ENCODE peak calls at places on chromosome 18, in eight cellular contexts. M, F, S, T, Y, A, V and L are unnamed samples.

GRCh38 chr18:35578481-35578880 is 3.1 kb upstream of the GALNT1 start:
- DNase-seq in M (no peak), F (no peak), S (no peak), T (no peak), V (no peak), A (no peak), Y (no peak), L (no peak)

GRCh38 chr18:58013241-58014211 is 30.5 kb upstream of the NEDD4L start:
- DNase-seq in S (no peak), A (no peak), V (no peak), M (no peak), T (peak), F (peak), Y (no peak), L (no peak)

GRCh38 chr18:77103181-77103875 is 29.3 kb downstream of the MBP start:
- DNase-seq in M (no peak), V (no peak), T (no peak), S (no peak), F (no peak), A (no peak), Y (no peak), L (no peak)

GRCh38 chr18:79519751-79520472 is 124.2 kb downstream of the NFATC1 start:
- DNase-seq in V (no peak), A (no peak), M (no peak), F (no peak), Y (no peak), T (peak), S (peak), L (peak)

GRCh38 chr18:38868757-38869156 is 1303.2 kb upstream of the CELF4 start:
- DNase-seq in T (no peak), V (no peak), Y (no peak), A (no peak), S (no peak), M (no peak), F (no peak), L (no peak)

GRCh38 chr18:48920408-48921038 is 30.2 kb downstream of the SMAD7 start:
- DNase-seq in A (no peak), Y (no peak), T (peak), V (no peak), M (no peak), F (no peak), S (no peak), L (no peak)

GRCh38 chr18:23094411-23095165 is 40.7 kb upstream of the CABLES1 start:
- DNase-seq in A (no peak), Y (no peak), M (no peak), T (no peak), S (no peak), V (no peak), F (no peak), L (no peak)

GRCh38 chr18:27171993-27172392 is 13.1 kb downstream of the CHST9 start:
- DNase-seq in A (no peak), M (no peak), S (no peak), V (no peak), T (no peak), Y (no peak), F (no peak), L (no peak)

GRCh38 chr18:80023173-80023572 is 11.1 kb upstream of the RBFA start:
- DNase-seq in V (peak), S (no peak), M (no peak), Y (no peak), T (no peak), F (no peak), A (no peak), L (no peak)

GRCh38 chr18:69992776-69993175 is 45.1 kb upstream of the CD226 start:
- DNase-seq in A (no peak), T (no peak), S (no peak), F (no peak), V (no peak), Y (peak), M (no peak), L (no peak)

GRCh38 chr18:72601944-72602343 is 57.8 kb upstream of the CBLN2 start:
- DNase-seq in Y (no peak), S (no peak), A (no peak), F (no peak), M (no peak), V (no peak), T (no peak), L (no peak)

GRCh38 chr18:50401888-50402287 is 27.0 kb downstream of the SKA1 start:
- DNase-seq in V (no peak), A (no peak), S (peak), T (peak), Y (peak), M (no peak), F (peak), L (peak)

GRCh38 chr18:74468547-74469014 is 11.5 kb upstream of the DIPK1C start:
- DNase-seq in Y (no peak), V (no peak), T (no peak), S (no peak), F (no peak), M (no peak), A (no peak), L (no peak)

GRCh38 chr18:61308795-61309393 is 24.3 kb upstream of the CDH20 start:
- DNase-seq in A (no peak), Y (no peak), F (no peak), M (no peak), T (no peak), V (no peak), S (no peak), L (no peak)

GRCh38 chr18:61400016-61400630 is 66.9 kb downstream of the CDH20 start:
- DNase-seq in F (no peak), V (no peak), A (no peak), T (no peak), Y (no peak), M (no peak), S (no peak), L (no peak)

GRCh38 chr18:46407471-46408166 is 249.4 kb downstream of the LOXHD1 start:
- DNase-seq in Y (no peak), F (no peak), A (no peak), M (no peak), V (no peak), T (peak), S (no peak), L (no peak)

GRCh38 chr18:3830604-3831003 is 380.6 kb downstream of the TGIF1 start:
- DNase-seq in T (no peak), S (no peak), F (no peak), A (no peak), Y (no peak), V (no peak), M (no peak), L (no peak)

GRCh38 chr18:48662021-48662661 is 123.3 kb downstream of the CTIF start:
- DNase-seq in A (no peak), Y (peak), F (peak), V (no peak), T (peak), M (no peak), S (no peak), L (no peak)

GRCh38 chr18:4836146-4836545 is 360.9 kb downstream of the AKAIN1 start:
- DNase-seq in Y (no peak), A (no peak), T (no peak), F (no peak), S (no peak), V (no peak), M (no peak), L (no peak)

DNA sequence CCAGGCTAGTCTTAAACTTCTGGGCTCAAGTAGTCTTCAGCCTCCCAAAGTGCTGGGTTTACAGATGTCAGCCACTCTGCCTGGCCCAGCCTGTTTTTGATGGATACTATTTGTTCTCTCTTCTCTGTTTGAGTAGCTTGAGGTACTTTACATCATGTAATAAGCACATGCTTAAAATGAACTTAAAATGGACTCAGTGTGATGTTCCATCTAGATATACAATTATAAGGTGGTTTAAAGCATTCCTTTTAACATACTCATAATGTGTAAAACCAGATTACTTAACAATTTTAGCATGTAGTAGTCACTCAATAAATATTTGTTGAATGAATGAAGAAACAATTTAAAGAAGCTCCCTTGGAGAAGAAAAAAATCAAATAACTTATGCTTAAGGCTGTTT is 9.6 kb downstream of the PTPRM start:
- DNase-seq in T (no peak), F (no peak), M (no peak), S (no peak), A (no peak), V (no peak), Y (no peak), L (no peak)
- H3K27ac ChIP-seq in T (no peak), F (peak), M (no peak), S (no peak), A (no peak), V (no peak), Y (peak), L (no peak)

GRCh38 chr18:304887-305529 is 37.2 kb upstream of the THOC1 start:
- DNase-seq in M (no peak), Y (no peak), F (no peak), A (no peak), V (no peak), S (no peak), T (no peak), L (no peak)

GRCh38 chr18:303578-303977 is 35.7 kb upstream of the THOC1 start:
- DNase-seq in Y (no peak), A (no peak), S (no peak), F (no peak), V (no peak), T (no peak), M (no peak), L (no peak)

GRCh38 chr18:303011-303410 is 35.2 kb upstream of the THOC1 start:
- DNase-seq in A (no peak), T (no peak), V (no peak), F (no peak), S (no peak), Y (no peak), M (no peak), L (no peak)

GRCh38 chr18:297936-298335 is 30.1 kb upstream of the THOC1 start:
- DNase-seq in F (no peak), T (no peak), V (no peak), S (no peak), Y (no peak), M (no peak), A (no peak), L (no peak)

DNA sequence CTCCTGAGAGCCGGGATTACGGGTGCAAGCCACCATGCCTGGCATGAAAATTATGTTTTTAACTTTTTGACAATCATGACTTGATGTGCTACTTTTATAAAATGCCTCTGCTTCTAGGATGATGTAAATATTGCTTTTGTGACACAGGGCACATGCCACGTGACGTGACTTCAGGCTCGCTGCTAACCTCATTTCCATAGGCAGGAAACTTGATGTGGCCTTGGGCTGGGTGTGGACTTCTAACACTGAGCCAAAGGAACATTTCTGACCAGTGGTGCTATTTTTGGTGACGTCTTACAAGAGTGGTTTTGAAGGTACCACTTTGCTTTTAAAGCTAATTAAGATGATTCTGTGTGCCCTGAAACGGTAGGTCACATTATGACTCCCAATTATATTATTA is 34.2 kb upstream of the THOC1 start:
- DNase-seq in M (no peak), T (no peak), S (no peak), F (no peak), V (no peak), Y (no peak), A (no peak), L (no peak)
- H3K27ac ChIP-seq in M (no peak), T (no peak), S (no peak), F (no peak), V (no peak), Y (no peak), A (no peak), L (no peak)

GRCh38 chr18:453399-453798 is 47.1 kb downstream of the COLEC12 start:
- DNase-seq in M (no peak), A (no peak), T (no peak), F (no peak), S (no peak), Y (no peak), V (no peak), L (no peak)
- H3K27ac ChIP-seq in M (no peak), A (no peak), T (no peak), F (no peak), S (no peak), Y (no peak), V (no peak), L (no peak)

GRCh38 chr18:59155140-59155539 is 15.5 kb downstream of the SEC11C start:
- DNase-seq in V (no peak), F (no peak), T (no peak), A (no peak), M (no peak), Y (no peak), S (no peak), L (no peak)
- H3K27ac ChIP-seq in V (no peak), F (no peak), T (no peak), A (no peak), M (no peak), Y (no peak), S (no peak), L (no peak)

DNA sequence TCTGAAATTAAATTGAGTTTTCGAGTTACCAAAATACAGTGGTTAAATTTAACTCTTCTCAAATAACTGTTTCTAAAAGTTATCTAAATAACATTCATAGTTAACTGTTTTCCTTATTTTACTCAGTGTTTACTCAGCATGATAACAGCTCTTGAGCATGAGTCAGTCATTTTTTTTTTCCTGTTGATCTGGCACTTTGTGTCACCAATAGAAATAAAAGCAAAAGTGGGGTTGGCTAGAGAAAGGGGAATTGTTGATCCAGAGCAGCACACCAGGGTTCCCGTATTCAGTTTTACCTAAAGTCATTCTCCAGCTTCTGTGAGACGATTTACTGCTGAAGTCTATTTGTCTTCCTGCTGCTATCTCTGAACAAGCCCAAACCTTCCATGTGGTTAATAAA is 851.6 kb downstream of the DCC start:
- DNase-seq in S (no peak), T (peak), V (no peak), Y (no peak), M (no peak), F (no peak), A (no peak), L (no peak)
- H3K27ac ChIP-seq in S (no peak), T (no peak), V (no peak), Y (no peak), M (no peak), F (no peak), A (no peak), L (no peak)

DNA sequence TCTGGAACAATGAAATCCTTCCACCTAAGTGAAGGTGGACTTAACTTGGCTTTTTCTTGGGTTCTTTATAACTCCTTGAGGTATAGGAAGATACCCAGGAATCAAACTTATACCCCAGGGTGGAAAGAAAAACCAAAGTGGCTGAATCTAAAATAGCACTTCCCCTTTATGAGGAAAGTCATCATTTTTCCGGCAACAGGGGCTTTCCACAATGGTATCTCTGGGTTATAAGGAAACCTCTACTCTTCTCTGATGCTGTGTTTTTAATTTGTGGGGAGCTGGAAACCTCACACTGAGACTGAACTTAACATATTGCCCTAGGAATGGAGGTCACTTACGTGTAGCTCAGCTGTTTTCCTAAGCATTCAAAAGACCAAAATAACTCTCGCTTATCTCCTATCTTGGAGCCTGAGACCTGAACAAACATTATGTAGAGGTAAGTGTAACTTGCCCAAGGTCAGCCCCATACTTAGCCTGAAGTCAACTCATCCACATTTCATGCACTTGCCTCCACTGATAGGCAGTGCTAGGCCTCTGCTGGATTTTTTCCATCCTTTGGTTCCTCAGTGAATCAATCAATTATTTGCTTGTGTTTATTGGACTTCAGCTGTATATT is 117.9 kb downstream of the SETBP1 start:
- DNase-seq in F (no peak), M (no peak), A (peak), T (peak), Y (no peak), V (no peak), S (peak), L (no peak)
- H3K27ac ChIP-seq in F (no peak), M (no peak), A (peak), T (peak), Y (no peak), V (no peak), S (peak), L (peak)